ENCODE peak calls at places on chromosome 10, in six cellular contexts. O is right lobe of liver, N is keratinocyte, J is gastrocnemius medialis, R is GM23248, E is heart left ventricle. Z is an unnamed sample.
A peak's percentile ranks its signal among the peaks of the same experiment; 100 is the strongest.

GRCh38 chr10:77372400-77372799 is 265.2 kb downstream of the KCNMA1 start:
- DNase-seq in O (peak; percentile 35), N (no peak), J (no peak), R (no peak), E (no peak), Z (no peak)

GRCh38 chr10:44382131-44382858 is 2.6 kb downstream of the CXCL12 start:
- DNase-seq in O (no peak), N (no peak), J (no peak), R (peak; percentile 73), E (peak; percentile 32), Z (no peak)

GRCh38 chr10:123648595-123648994 is 17.6 kb upstream of the GPR26 start:
- DNase-seq in O (no peak), N (no peak), J (no peak), R (no peak), E (no peak), Z (no peak)

GRCh38 chr10:73931767-73932624 is 21.1 kb downstream of the PLAU start:
- DNase-seq in O (no peak), N (peak; percentile 96), J (no peak), R (no peak), E (no peak), Z (no peak)

GRCh38 chr10:23341004-23341403 is 3.6 kb downstream of the C10orf67 start:
- DNase-seq in O (no peak), N (no peak), J (no peak), R (peak; percentile 55), E (no peak), Z (no peak)

GRCh38 chr10:64014281-64014680 is 493.1 kb downstream of the REEP3 start:
- DNase-seq in O (no peak), N (no peak), J (no peak), R (no peak), E (no peak), Z (no peak)

GRCh38 chr10:130220251-130221185 is 84.3 kb downstream of the GLRX3 start:
- DNase-seq in O (no peak), N (no peak), J (no peak), R (no peak), E (no peak), Z (no peak)

GRCh38 chr10:31753681-31754080 is 174.9 kb downstream of the ARHGAP12 start:
- DNase-seq in O (no peak), N (no peak), J (no peak), R (no peak), E (no peak), Z (no peak)

GRCh38 chr10:121935702-121936101 is 7.9 kb upstream of the ATE1 start:
- DNase-seq in O (peak; percentile 44), N (no peak), J (no peak), R (no peak), E (no peak), Z (no peak)

GRCh38 chr10:66457629-66458028 is 468.2 kb upstream of the LRRTM3 start:
- DNase-seq in O (no peak), N (no peak), J (no peak), R (no peak), E (no peak), Z (no peak)

GRCh38 chr10:112915590-112916572 is 34.2 kb upstream of the TCF7L2 start:
- DNase-seq in O (peak; percentile 59), N (no peak), J (no peak), R (peak; percentile 45), E (no peak), Z (no peak)

GRCh38 chr10:21488246-21488953 is 37.1 kb downstream of the SKIDA1 start:
- DNase-seq in O (no peak), N (no peak), J (no peak), R (no peak), E (no peak), Z (no peak)

GRCh38 chr10:22325272-22325947 is 4.5 kb downstream of the BMI1 start:
- DNase-seq in O (peak; percentile 83), N (no peak), J (no peak), R (peak; percentile 89), E (peak; percentile 80), Z (no peak)

GRCh38 chr10:71437537-71438058 is 40.9 kb downstream of the CDH23 start:
- DNase-seq in O (no peak), N (no peak), J (no peak), R (no peak), E (no peak), Z (no peak)

GRCh38 chr10:86325158-86325557 is 41.4 kb downstream of the GRID1 start:
- DNase-seq in O (no peak), N (no peak), J (no peak), R (no peak), E (no peak), Z (no peak)

GRCh38 chr10:90148121-90148855 is 446.9 kb downstream of the KIF20B start:
- DNase-seq in O (no peak), N (peak; percentile 48), J (no peak), R (peak; percentile 18), E (no peak), Z (no peak)

GRCh38 chr10:70418229-70418628 is 14.3 kb downstream of the EIF4EBP2 start:
- DNase-seq in O (no peak), N (no peak), J (no peak), R (peak; percentile 68), E (no peak), Z (no peak)

GRCh38 chr10:11439523-11440053 is 171.9 kb downstream of the USP6NL start:
- DNase-seq in O (no peak), N (no peak), J (no peak), R (no peak), E (no peak), Z (no peak)

DNA sequence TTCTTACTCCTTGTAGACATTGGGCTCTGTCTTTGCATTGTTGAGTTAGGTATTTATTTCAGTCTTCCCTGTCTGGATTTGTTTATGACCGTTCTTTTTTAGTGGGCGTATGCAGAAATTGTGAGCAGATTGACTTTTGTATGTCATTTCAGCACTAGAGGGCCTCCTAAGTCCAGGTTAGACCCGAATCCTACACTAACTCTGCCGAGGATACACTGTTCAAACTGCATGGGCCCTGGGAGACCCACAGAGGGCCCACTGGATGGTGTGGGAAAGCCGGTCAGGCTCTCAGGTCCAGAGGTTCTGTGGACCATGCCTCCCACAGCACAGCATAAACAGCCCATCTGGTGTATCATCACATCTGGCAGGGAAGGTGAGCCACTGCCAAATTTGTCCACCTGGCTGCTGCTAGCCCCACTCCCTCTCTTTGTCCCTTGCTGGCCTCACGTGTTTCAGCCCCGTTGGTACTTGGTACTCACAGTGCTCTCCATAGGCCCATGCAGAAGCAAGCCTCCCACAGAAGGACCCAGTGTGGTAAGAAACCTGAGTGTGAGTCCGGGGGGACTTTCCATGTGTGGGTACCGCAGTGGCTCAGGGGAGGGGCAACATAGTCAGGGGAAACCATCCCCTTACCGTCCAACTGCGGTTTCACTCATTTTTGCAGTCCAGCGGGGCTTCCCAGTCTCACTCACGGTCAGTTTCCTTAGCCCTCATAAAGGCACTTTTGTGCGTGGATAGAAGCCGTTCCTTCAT is 112.8 kb downstream of the APBB1IP start:
- DNase-seq in O (no peak), N (no peak), J (no peak), R (no peak), E (no peak), Z (no peak)
- H3K27me3 ChIP-seq in O (no peaks in the 10 kb centered on the region), N (no peaks in the 10 kb centered on the region), J (no peaks in the 10 kb centered on the region), R (no peaks in the 10 kb centered on the region), E (no peaks in the 10 kb centered on the region), Z (no peaks in the 10 kb centered on the region)

GRCh38 chr10:37534166-37534565 is 323.2 kb downstream of the ZNF248 start:
- DNase-seq in O (no peak), N (no peak), J (no peak), R (no peak), E (no peak), Z (no peak)

DNA sequence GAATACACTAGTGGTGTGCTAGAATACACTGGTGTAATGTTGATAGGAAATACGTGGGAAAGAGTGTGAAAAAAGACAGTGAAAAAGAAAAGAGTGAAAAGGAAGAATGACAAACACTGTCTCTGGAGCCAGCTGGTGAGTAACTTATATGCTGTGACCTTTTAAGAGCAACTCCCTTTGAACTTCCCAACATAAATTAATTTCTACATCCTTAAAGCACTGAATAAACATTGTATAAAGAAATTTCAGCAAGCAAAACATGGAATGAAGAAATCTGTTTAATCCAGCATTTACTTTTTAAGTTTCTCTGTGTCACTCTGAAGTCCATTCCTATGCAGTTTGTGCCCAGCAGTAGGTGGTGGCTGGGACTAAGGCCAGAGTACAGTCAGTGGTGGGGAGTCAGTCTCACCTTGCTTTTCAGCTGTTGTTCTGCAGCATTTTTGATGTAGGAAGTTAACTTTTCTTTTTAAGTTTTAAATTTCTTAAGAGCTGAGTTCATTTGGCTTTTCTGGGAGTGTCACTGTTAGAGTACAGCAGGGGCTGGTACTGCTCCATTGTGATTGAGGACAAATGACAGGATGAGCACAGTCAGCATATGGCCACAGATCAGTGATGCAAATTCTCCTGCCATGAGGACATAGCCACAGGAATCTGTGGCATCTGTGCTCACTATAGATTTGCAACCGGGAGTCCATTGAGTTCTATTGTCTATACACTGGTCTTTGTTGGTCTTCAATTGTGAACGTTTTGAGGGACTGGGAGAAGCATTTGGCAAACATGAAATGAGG is 321.8 kb downstream of the ZNF248 start:
- DNase-seq in O (no peak), N (no peak), J (no peak), R (peak; percentile 9), E (no peak), Z (no peak)
- H3K9me3 ChIP-seq in O (no peaks in the 10 kb centered on the region), N (no peaks in the 10 kb centered on the region), J (no peaks in the 10 kb centered on the region), R (no peaks in the 10 kb centered on the region), E (no peaks in the 10 kb centered on the region), Z (no peaks in the 10 kb centered on the region)

GRCh38 chr10:132186488-132187413 is at the start of gene DPYSL4:
- DNase-seq in O (no peak), N (no peak), J (no peak), R (peak; percentile 53), E (no peak), Z (no peak)
- H3K4me3 ChIP-seq in O (peak within 1 kb of the TSS; percentile 16), N (peak within 1 kb of the TSS; percentile 70), J (peak within 1 kb of the TSS; percentile 49), R (peak within 1 kb of the TSS; percentile 5), E (peak within 1 kb of the TSS; percentile 50), Z (no peak within 1 kb of the TSS)

DNA sequence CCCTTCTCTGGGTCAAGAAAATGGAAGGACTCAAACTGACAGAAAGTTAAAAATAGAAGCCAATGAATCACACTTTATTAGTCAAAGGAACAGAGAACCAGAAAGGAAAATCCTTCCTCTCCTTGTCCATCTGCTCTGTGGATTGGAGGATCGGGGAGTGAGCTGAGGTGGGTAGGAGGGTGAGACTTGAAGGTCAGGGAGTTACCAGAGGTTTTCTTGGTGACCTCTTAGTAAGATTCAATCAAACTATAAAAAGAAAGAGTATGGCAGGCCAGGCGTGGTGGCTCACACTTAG is 12.2 kb downstream of the TLX1 start:
- DNase-seq in O (no peak), N (no peak), J (no peak), R (peak; percentile 51), E (no peak), Z (no peak)
- H3K27me3 ChIP-seq in O (peaks cover 9% of the 10 kb centered on the region), N (peaks cover 97% of the 10 kb centered on the region), J (peaks cover 94% of the 10 kb centered on the region), R (peaks cover 80% of the 10 kb centered on the region), E (peaks cover 100% of the 10 kb centered on the region), Z (peaks cover 71% of the 10 kb centered on the region)